ENCODE peak calls at places on chromosomes 5 and 9, in ten cellular contexts. B, P, V, F, U, C, J, R, K and T are unnamed samples.

GRCh38 chr5:122183098-122183794 is 53.9 kb downstream of the ZNF474 start:
- DNase-seq in B (no peak), P (no peak), V (no peak), F (no peak), U (peak), C (no peak), J (peak), R (peak), K (peak), T (peak)

GRCh38 chr9:127883959-127884358 is 6.5 kb upstream of the AK1 start:
- DNase-seq in B (no peak), P (no peak), V (no peak), F (no peak), U (no peak), C (no peak), J (no peak), R (no peak), K (no peak), T (no peak)

GRCh38 chr5:10513501-10514442 is 50.1 kb upstream of the ANKRD33B start:
- DNase-seq in B (no peak), P (no peak), V (no peak), F (peak), U (no peak), C (no peak), J (no peak), R (peak), K (no peak), T (no peak)

GRCh38 chr5:61731267-61731945 is 399.3 kb downstream of the ZSWIM6 start:
- DNase-seq in B (no peak), P (no peak), V (no peak), F (no peak), U (no peak), C (no peak), J (no peak), R (no peak), K (no peak), T (no peak)

GRCh38 chr9:123660691-123661090 is 269.2 kb downstream of the DENND1A start:
- DNase-seq in B (no peak), P (no peak), V (no peak), F (no peak), U (no peak), C (no peak), J (no peak), R (no peak), K (no peak), T (no peak)

GRCh38 chr9:129336601-129337286 is 158.7 kb upstream of the IER5L start:
- DNase-seq in B (peak), P (peak), V (no peak), F (peak), U (no peak), C (peak), J (peak), R (no peak), K (no peak), T (peak)

GRCh38 chr9:71830131-71830530 is 61.8 kb upstream of the CEMIP2 start:
- DNase-seq in B (no peak), P (no peak), V (no peak), F (no peak), U (no peak), C (no peak), J (peak), R (peak), K (no peak), T (peak)

GRCh38 chr5:78927657-78928282 is 57.3 kb downstream of the ARSB start:
- DNase-seq in B (no peak), P (no peak), V (no peak), F (peak), U (no peak), C (no peak), J (no peak), R (no peak), K (no peak), T (no peak)

GRCh38 chr5:66171349-66172344 is 27.5 kb downstream of the SREK1 start:
- DNase-seq in B (peak), P (peak), V (peak), F (peak), U (no peak), C (no peak), J (no peak), R (peak), K (peak), T (no peak)

GRCh38 chr5:150358261-150359095 is 981 bp downstream of the TCOF1 start:
- DNase-seq in B (no peak), P (no peak), V (no peak), F (no peak), U (no peak), C (no peak), J (no peak), R (no peak), K (no peak), T (no peak)

GRCh38 chr5:32498484-32498883 is 53.9 kb upstream of the ZFR start:
- DNase-seq in B (no peak), P (no peak), V (peak), F (no peak), U (no peak), C (no peak), J (no peak), R (no peak), K (no peak), T (no peak)

GRCh38 chr9:134935056-134936020 is 17.6 kb upstream of the FCN1 start:
- DNase-seq in B (no peak), P (no peak), V (no peak), F (peak), U (no peak), C (no peak), J (no peak), R (no peak), K (no peak), T (no peak)

GRCh38 chr5:151686673-151687378 is at the start of gene SPARC:
- DNase-seq in B (no peak), P (peak), V (no peak), F (peak), U (peak), C (no peak), J (peak), R (peak), K (peak), T (peak)

GRCh38 chr9:96169488-96169887 is 132.5 kb downstream of the HSD17B3 start:
- DNase-seq in B (no peak), P (no peak), V (peak), F (peak), U (no peak), C (no peak), J (peak), R (peak), K (no peak), T (no peak)

GRCh38 chr9:114583371-114583770 is 4.2 kb upstream of the ATP6V1G1 start:
- DNase-seq in B (no peak), P (no peak), V (no peak), F (no peak), U (no peak), C (no peak), J (no peak), R (no peak), K (no peak), T (no peak)

GRCh38 chr9:113584728-113585442 is 121.4 kb downstream of the RGS3 start:
- DNase-seq in B (no peak), P (no peak), V (no peak), F (no peak), U (no peak), C (no peak), J (no peak), R (no peak), K (no peak), T (no peak)

GRCh38 chr5:132183723-132184122 is 43.9 kb downstream of the P4HA2 start:
- DNase-seq in B (no peak), P (no peak), V (no peak), F (no peak), U (no peak), C (no peak), J (no peak), R (no peak), K (no peak), T (no peak)

GRCh38 chr5:180216646-180217171 is 7.7 kb upstream of the RASGEF1C start:
- DNase-seq in B (no peak), P (no peak), V (no peak), F (no peak), U (no peak), C (no peak), J (no peak), R (no peak), K (no peak), T (no peak)

GRCh38 chr9:85667374-85667773 is 74.4 kb downstream of the AGTPBP1 start:
- DNase-seq in B (no peak), P (no peak), V (no peak), F (no peak), U (no peak), C (no peak), J (no peak), R (no peak), K (no peak), T (no peak)

GRCh38 chr9:116073826-116074225 is 79.8 kb upstream of the PAPPA start:
- DNase-seq in B (no peak), P (no peak), V (no peak), F (no peak), U (no peak), C (no peak), J (no peak), R (no peak), K (no peak), T (no peak)

GRCh38 chr9:28135571-28135970 is 562.3 kb upstream of the C9orf72 start:
- DNase-seq in B (no peak), P (no peak), V (no peak), F (no peak), U (no peak), C (no peak), J (no peak), R (no peak), K (no peak), T (no peak)

GRCh38 chr9:38212016-38212415 is 143.0 kb upstream of the SHB start:
- DNase-seq in B (no peak), P (no peak), V (no peak), F (no peak), U (no peak), C (no peak), J (no peak), R (no peak), K (no peak), T (no peak)

GRCh38 chr5:40030661-40031060 is 605.9 kb upstream of the DAB2 start:
- DNase-seq in B (no peak), P (no peak), V (no peak), F (no peak), U (no peak), C (no peak), J (no peak), R (no peak), K (no peak), T (no peak)

GRCh38 chr5:151253604-151253948 is 591 bp downstream of the GM2A start:
- DNase-seq in B (no peak), P (no peak), V (no peak), F (no peak), U (no peak), C (no peak), J (no peak), R (no peak), K (no peak), T (no peak)

GRCh38 chr5:78923622-78923970 is 61.5 kb downstream of the ARSB start:
- DNase-seq in B (no peak), P (no peak), V (no peak), F (no peak), U (no peak), C (no peak), J (no peak), R (no peak), K (no peak), T (no peak)

GRCh38 chr9:128637656-128638055 is 19.0 kb downstream of the DYNC2I2 start:
- DNase-seq in B (no peak), P (no peak), V (no peak), F (no peak), U (no peak), C (no peak), J (no peak), R (peak), K (no peak), T (no peak)

GRCh38 chr5:39411985-39412384 is 12.8 kb downstream of the DAB2 start:
- DNase-seq in B (no peak), P (no peak), V (no peak), F (no peak), U (no peak), C (no peak), J (no peak), R (no peak), K (no peak), T (no peak)

GRCh38 chr5:74232281-74232680 is 408.2 kb downstream of the ENC1 start:
- DNase-seq in B (no peak), P (no peak), V (no peak), F (peak), U (no peak), C (no peak), J (no peak), R (peak), K (peak), T (no peak)

GRCh38 chr9:23194281-23194680 is 631.8 kb downstream of the ELAVL2 start:
- DNase-seq in B (no peak), P (no peak), V (no peak), F (no peak), U (no peak), C (no peak), J (no peak), R (no peak), K (no peak), T (no peak)

GRCh38 chr5:80962630-80963520 is 2.7 kb downstream of the RASGRF2 start:
- DNase-seq in B (no peak), P (no peak), V (no peak), F (peak), U (no peak), C (no peak), J (no peak), R (no peak), K (no peak), T (no peak)

GRCh38 chr9:114898741-114899140 is 31.6 kb downstream of the TNFSF8 start:
- DNase-seq in B (peak), P (peak), V (no peak), F (no peak), U (peak), C (peak), J (peak), R (no peak), K (no peak), T (no peak)

GRCh38 chr9:16363073-16363781 is 507.2 kb downstream of the BNC2 start:
- DNase-seq in B (no peak), P (no peak), V (no peak), F (no peak), U (no peak), C (no peak), J (no peak), R (no peak), K (no peak), T (no peak)

GRCh38 chr5:3345195-3345594 is 250.4 kb upstream of the IRX1 start:
- DNase-seq in B (no peak), P (no peak), V (no peak), F (no peak), U (no peak), C (no peak), J (no peak), R (no peak), K (no peak), T (no peak)

GRCh38 chr5:39420482-39421145 is 4.2 kb downstream of the DAB2 start:
- DNase-seq in B (no peak), P (no peak), V (no peak), F (peak), U (peak), C (no peak), J (peak), R (no peak), K (no peak), T (peak)

GRCh38 chr5:2902186-2902585 is 150.7 kb upstream of the IRX2 start:
- DNase-seq in B (no peak), P (no peak), V (no peak), F (no peak), U (no peak), C (no peak), J (no peak), R (no peak), K (no peak), T (no peak)

GRCh38 chr9:126883636-126884035 is 23.2 kb downstream of the ZBTB34 start:
- DNase-seq in B (no peak), P (no peak), V (no peak), F (peak), U (no peak), C (no peak), J (no peak), R (peak), K (no peak), T (no peak)

GRCh38 chr5:176601901-176602300 is 8.1 kb downstream of the GPRIN1 start:
- DNase-seq in B (no peak), P (no peak), V (no peak), F (no peak), U (no peak), C (no peak), J (no peak), R (no peak), K (no peak), T (no peak)